ENCODE peak calls at places on chromosomes 4 and X, in eight cellular contexts. One of them, this sample, is unnamed.

GRCh38 chr4:25925486-25926201 is 11.6 kb downstream of the SMIM20 start:
- DNase-seq in iPS DF 6.9: peak
- DNase-seq in aorta: no peak
- DNase-seq in GM23248: peak
- DNase-seq in cardiac muscle cell: peak
- DNase-seq in keratinocyte: no peak
- DNase-seq in IMR-90: peak
- DNase-seq in PC-3: peak
- DNase-seq in this sample: no peak

GRCh38 chrX:102840871-102841705 is 96.0 kb upstream of the RAB40AL start:
- DNase-seq in iPS DF 6.9: no peak
- DNase-seq in aorta: no peak
- DNase-seq in GM23248: peak
- DNase-seq in cardiac muscle cell: no peak
- DNase-seq in keratinocyte: no peak
- DNase-seq in IMR-90: peak
- DNase-seq in PC-3: peak
- DNase-seq in this sample: no peak

GRCh38 chrX:72247206-72247944 is 8.5 kb upstream of the ERCC6L start:
- DNase-seq in iPS DF 6.9: no peak
- DNase-seq in aorta: no peak
- DNase-seq in GM23248: no peak
- DNase-seq in cardiac muscle cell: peak
- DNase-seq in keratinocyte: no peak
- DNase-seq in IMR-90: peak
- DNase-seq in PC-3: peak
- DNase-seq in this sample: no peak

GRCh38 chr4:94333864-94334263 is 8.8 kb downstream of the HPGDS start:
- DNase-seq in iPS DF 6.9: no peak
- DNase-seq in aorta: no peak
- DNase-seq in GM23248: no peak
- DNase-seq in cardiac muscle cell: no peak
- DNase-seq in keratinocyte: no peak
- DNase-seq in IMR-90: no peak
- DNase-seq in PC-3: no peak
- DNase-seq in this sample: no peak

GRCh38 chr4:14568356-14568755 is 433.9 kb upstream of the CPEB2 start:
- DNase-seq in iPS DF 6.9: no peak
- DNase-seq in aorta: no peak
- DNase-seq in GM23248: no peak
- DNase-seq in cardiac muscle cell: no peak
- DNase-seq in keratinocyte: no peak
- DNase-seq in IMR-90: no peak
- DNase-seq in PC-3: no peak
- DNase-seq in this sample: no peak

GRCh38 chr4:90537491-90537890 is 410.3 kb downstream of the CCSER1 start:
- DNase-seq in iPS DF 6.9: no peak
- DNase-seq in aorta: no peak
- DNase-seq in GM23248: no peak
- DNase-seq in cardiac muscle cell: no peak
- DNase-seq in keratinocyte: no peak
- DNase-seq in IMR-90: no peak
- DNase-seq in PC-3: no peak
- DNase-seq in this sample: no peak

GRCh38 chr4:170087163-170087700 is 2.5 kb downstream of the AADAT start:
- DNase-seq in iPS DF 6.9: no peak
- DNase-seq in aorta: no peak
- DNase-seq in GM23248: peak
- DNase-seq in cardiac muscle cell: no peak
- DNase-seq in keratinocyte: no peak
- DNase-seq in IMR-90: no peak
- DNase-seq in PC-3: no peak
- DNase-seq in this sample: no peak

GRCh38 chr4:74014332-74014731 is 15.9 kb upstream of the CXCL5 start:
- DNase-seq in iPS DF 6.9: no peak
- DNase-seq in aorta: no peak
- DNase-seq in GM23248: peak
- DNase-seq in cardiac muscle cell: no peak
- DNase-seq in keratinocyte: no peak
- DNase-seq in IMR-90: peak
- DNase-seq in PC-3: peak
- DNase-seq in this sample: no peak

GRCh38 chr4:108644237-108644636 is 6.2 kb upstream of the OSTC start:
- DNase-seq in iPS DF 6.9: no peak
- DNase-seq in aorta: no peak
- DNase-seq in GM23248: peak
- DNase-seq in cardiac muscle cell: no peak
- DNase-seq in keratinocyte: no peak
- DNase-seq in IMR-90: peak
- DNase-seq in PC-3: peak
- DNase-seq in this sample: no peak

GRCh38 chr4:119227690-119228089 is 15.2 kb downstream of the USP53 start:
- DNase-seq in iPS DF 6.9: no peak
- DNase-seq in aorta: no peak
- DNase-seq in GM23248: peak
- DNase-seq in cardiac muscle cell: no peak
- DNase-seq in keratinocyte: no peak
- DNase-seq in IMR-90: peak
- DNase-seq in PC-3: no peak
- DNase-seq in this sample: no peak

GRCh38 chrX:25427873-25428555 is 412.2 kb upstream of the ARX start:
- DNase-seq in iPS DF 6.9: peak
- DNase-seq in aorta: peak
- DNase-seq in GM23248: no peak
- DNase-seq in cardiac muscle cell: no peak
- DNase-seq in keratinocyte: no peak
- DNase-seq in IMR-90: no peak
- DNase-seq in PC-3: no peak
- DNase-seq in this sample: no peak

GRCh38 chr4:57234252-57234775 is 124.1 kb upstream of the IGFBP7 start:
- DNase-seq in iPS DF 6.9: no peak
- DNase-seq in aorta: no peak
- DNase-seq in GM23248: no peak
- DNase-seq in cardiac muscle cell: no peak
- DNase-seq in keratinocyte: no peak
- DNase-seq in IMR-90: no peak
- DNase-seq in PC-3: no peak
- DNase-seq in this sample: no peak

DNA sequence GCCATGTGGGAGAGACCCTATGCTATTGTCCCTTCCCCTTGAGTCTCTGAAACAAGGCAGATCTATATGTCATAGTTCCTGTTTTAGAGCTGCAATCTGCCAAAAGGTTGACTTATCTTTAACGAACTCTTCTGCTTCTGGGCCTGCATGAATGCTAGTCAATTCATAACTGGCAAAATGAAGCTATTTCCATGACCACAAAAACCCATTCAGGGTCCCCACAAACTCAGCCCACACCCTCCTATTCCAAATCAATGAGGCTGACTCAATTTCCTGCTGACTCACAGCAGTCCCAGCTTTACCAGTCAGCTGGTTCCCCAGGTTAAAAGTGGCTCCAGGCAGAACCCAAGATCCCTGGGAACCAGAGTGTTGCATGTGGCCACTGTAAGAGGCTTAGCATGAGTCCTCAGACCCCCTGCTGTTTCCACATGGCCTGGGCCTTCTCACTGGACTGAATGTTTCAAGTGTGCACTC is 25.2 kb upstream of the SOD3 start:
- DNase-seq in iPS DF 6.9: no peak
- DNase-seq in aorta: no peak
- DNase-seq in GM23248: peak
- DNase-seq in cardiac muscle cell: peak
- DNase-seq in keratinocyte: peak
- DNase-seq in IMR-90: peak
- DNase-seq in PC-3: peak
- DNase-seq in this sample: no peak
- H3K27ac ChIP-seq in iPS DF 6.9: no peak
- H3K27ac ChIP-seq in aorta: no peak
- H3K27ac ChIP-seq in GM23248: peak
- H3K27ac ChIP-seq in cardiac muscle cell: no peak
- H3K27ac ChIP-seq in keratinocyte: peak
- H3K27ac ChIP-seq in IMR-90: peak
- H3K27ac ChIP-seq in PC-3: peak
- H3K27ac ChIP-seq in this sample: no peak

DNA sequence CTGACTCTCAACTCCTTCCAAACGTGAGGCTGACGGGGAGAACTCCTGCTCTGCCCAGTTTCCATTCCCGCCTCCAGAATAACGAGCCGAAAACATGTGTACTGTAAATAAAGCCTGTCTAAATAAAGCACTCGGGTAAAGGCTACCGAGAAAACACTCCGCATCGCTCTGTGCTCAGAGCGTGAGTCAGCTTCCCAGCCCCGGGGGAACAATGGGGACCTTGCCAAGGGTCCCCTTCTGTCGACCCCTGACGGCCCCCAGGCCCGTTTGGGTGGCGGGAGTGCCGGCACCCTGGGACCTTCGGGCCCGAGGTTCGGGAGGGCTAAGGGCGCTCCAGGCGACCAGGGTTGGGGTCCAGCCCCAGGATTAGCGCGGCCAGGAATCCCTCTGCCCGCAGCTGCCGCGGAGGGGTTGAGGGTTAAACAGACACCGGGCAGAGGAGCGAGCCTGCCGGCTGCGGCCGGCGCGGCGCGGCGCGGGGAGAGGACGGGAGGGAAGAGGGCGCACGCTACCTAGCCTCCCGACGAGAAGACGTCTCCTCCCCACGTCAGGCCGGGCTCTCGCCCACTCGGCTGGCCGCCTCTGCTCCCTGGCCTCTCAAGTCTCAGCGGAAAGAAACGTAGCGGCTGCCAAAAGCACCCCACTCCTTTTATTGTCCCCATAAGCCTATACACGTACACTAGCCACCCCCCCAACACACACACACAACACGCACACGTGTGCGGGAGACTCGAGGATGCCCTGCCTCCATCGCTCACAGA is 85.5 kb downstream of the BCOR start:
- DNase-seq in iPS DF 6.9: no peak
- DNase-seq in aorta: peak
- DNase-seq in GM23248: peak
- DNase-seq in cardiac muscle cell: no peak
- DNase-seq in keratinocyte: no peak
- DNase-seq in IMR-90: peak
- DNase-seq in PC-3: peak
- DNase-seq in this sample: no peak
- H3K27ac ChIP-seq in iPS DF 6.9: no peak
- H3K27ac ChIP-seq in aorta: peak
- H3K27ac ChIP-seq in GM23248: peak
- H3K27ac ChIP-seq in cardiac muscle cell: no peak
- H3K27ac ChIP-seq in keratinocyte: no peak
- H3K27ac ChIP-seq in IMR-90: no peak
- H3K27ac ChIP-seq in PC-3: peak
- H3K27ac ChIP-seq in this sample: no peak

DNA sequence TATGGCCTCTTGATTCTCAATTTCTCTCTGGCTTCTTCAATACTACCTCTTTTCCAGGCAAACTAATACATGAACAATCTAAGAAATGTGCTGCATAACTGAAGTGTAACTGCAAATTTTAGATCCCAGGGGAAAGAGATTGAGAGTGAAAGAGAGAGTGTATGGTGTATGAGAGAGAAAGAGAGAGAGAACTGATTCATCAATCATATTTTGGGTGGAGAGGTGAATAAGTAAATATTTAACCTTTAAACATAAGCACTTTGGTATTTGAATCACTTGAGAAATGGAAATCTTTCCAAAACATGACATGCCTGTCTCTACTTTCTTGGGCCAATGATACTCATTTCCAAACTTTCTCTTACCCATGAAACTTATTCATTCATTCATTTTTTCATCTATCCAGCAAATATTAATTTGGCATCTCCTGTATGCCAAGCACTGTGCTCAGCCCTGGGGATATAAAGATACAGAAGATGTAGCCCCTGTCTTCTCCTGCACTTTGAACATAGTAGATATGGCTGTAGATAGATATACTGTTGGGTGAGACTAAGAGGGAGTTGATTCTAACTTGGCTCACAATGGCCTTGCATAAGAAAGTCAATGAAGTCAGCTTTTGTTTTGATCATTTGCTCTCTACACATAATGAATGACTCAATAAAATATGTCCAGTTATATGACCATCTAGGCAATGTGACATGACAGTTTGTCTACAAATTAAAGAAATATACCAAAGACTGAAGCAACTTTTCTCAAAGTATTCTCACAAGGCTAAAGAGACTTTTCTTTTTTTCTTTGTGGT is 147.4 kb upstream of the DIPK2B start:
- DNase-seq in iPS DF 6.9: no peak
- DNase-seq in aorta: no peak
- DNase-seq in GM23248: peak
- DNase-seq in cardiac muscle cell: no peak
- DNase-seq in keratinocyte: no peak
- DNase-seq in IMR-90: peak
- DNase-seq in PC-3: peak
- DNase-seq in this sample: no peak
- H3K27ac ChIP-seq in iPS DF 6.9: no peak
- H3K27ac ChIP-seq in aorta: no peak
- H3K27ac ChIP-seq in GM23248: peak
- H3K27ac ChIP-seq in cardiac muscle cell: no peak
- H3K27ac ChIP-seq in keratinocyte: no peak
- H3K27ac ChIP-seq in IMR-90: no peak
- H3K27ac ChIP-seq in PC-3: peak
- H3K27ac ChIP-seq in this sample: no peak

DNA sequence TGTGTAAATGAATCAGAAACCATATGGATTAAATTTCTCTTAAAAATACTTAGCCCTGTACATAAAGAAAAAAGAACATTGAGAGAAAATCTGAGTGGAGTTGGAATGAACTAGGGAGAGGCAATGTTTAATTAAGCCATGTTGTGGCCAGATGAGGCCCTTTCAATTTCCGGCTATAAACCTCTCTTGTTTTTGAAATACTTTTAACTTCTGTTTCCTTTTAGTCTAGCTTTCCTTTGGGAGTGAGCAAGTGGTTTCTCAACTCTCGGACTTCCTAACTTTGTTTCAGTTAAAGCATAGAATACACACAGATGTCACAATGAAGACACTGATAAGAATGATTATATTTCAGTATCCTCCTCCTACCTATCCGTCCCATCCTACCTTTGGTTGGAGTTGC is 197.2 kb downstream of the ARHGAP24 start:
- DNase-seq in iPS DF 6.9: no peak
- DNase-seq in aorta: no peak
- DNase-seq in GM23248: peak
- DNase-seq in cardiac muscle cell: no peak
- DNase-seq in keratinocyte: no peak
- DNase-seq in IMR-90: no peak
- DNase-seq in PC-3: no peak
- DNase-seq in this sample: no peak
- H3K27ac ChIP-seq in iPS DF 6.9: no peak
- H3K27ac ChIP-seq in aorta: no peak
- H3K27ac ChIP-seq in GM23248: no peak
- H3K27ac ChIP-seq in cardiac muscle cell: no peak
- H3K27ac ChIP-seq in keratinocyte: no peak
- H3K27ac ChIP-seq in IMR-90: no peak
- H3K27ac ChIP-seq in PC-3: no peak
- H3K27ac ChIP-seq in this sample: peak

This sample was measured in caudate nucleus.